ENCODE peak calls at places on chromosome 1, in five cellular contexts. W, V, Q, B and F are unnamed samples.

GRCh38 chr1:203324103-203325003 is 19.0 kb downstream of the BTG2 start:
- DNase-seq in W (no peak), Q (no peak), B (peak), V (no peak), F (no peak)

GRCh38 chr1:20069932-20070331 is at the start of gene PLA2G5:
- DNase-seq in Q (no peak), V (no peak), W (peak), B (peak), F (no peak)

GRCh38 chr1:205783904-205784303 is 8.6 kb upstream of the RAB29 start:
- DNase-seq in Q (no peak), V (no peak), W (peak), B (peak), F (no peak)

GRCh38 chr1:246117066-246117791 is 389.9 kb downstream of the SMYD3 start:
- DNase-seq in B (no peak), V (no peak), W (peak), Q (peak), F (peak)

GRCh38 chr1:81920245-81920740 is 119.6 kb downstream of the ADGRL2 start:
- DNase-seq in Q (no peak), B (peak), V (peak), W (peak), F (no peak)

GRCh38 chr1:187471555-187471954 is 642.8 kb downstream of the PLA2G4A start:
- DNase-seq in B (no peak), V (no peak), W (peak), Q (no peak), F (no peak)

GRCh38 chr1:94094466-94095111 is 26.4 kb downstream of the ABCA4 start:
- DNase-seq in B (peak), Q (no peak), W (peak), V (peak), F (no peak)

GRCh38 chr1:104163912-104164476 is 414.3 kb downstream of the AMY1C start:
- DNase-seq in W (no peak), Q (no peak), V (no peak), B (no peak), F (no peak)

GRCh38 chr1:84069236-84069845 is 70.4 kb upstream of the TTLL7 start:
- DNase-seq in V (no peak), B (no peak), W (no peak), Q (no peak), F (no peak)

GRCh38 chr1:29586991-29587745 is 350.8 kb downstream of the PTPRU start:
- DNase-seq in Q (no peak), W (peak), V (no peak), B (no peak), F (no peak)

GRCh38 chr1:21633992-21634475 is 35.1 kb downstream of the RAP1GAP start:
- DNase-seq in W (no peak), B (no peak), V (no peak), Q (no peak), F (peak)

GRCh38 chr1:208724079-208724478 is 479.9 kb upstream of the PLXNA2 start:
- DNase-seq in Q (no peak), B (no peak), V (no peak), W (no peak), F (no peak)

GRCh38 chr1:38114231-38114630 is 67.6 kb upstream of the POU3F1 start:
- DNase-seq in V (no peak), Q (no peak), W (no peak), B (no peak), F (no peak)

GRCh38 chr1:188986751-188987417 is 1490.8 kb downstream of the BRINP3 start:
- DNase-seq in W (no peak), V (no peak), Q (no peak), B (no peak), F (no peak)

GRCh38 chr1:244092293-244093264 is 41.5 kb downstream of the ZBTB18 start:
- DNase-seq in B (no peak), V (peak), Q (no peak), W (peak), F (no peak)